ENCODE peak calls at places on chromosomes 13 and 19, in nine cellular contexts. One of them, this sample, is unnamed.
A peak's percentile ranks its signal among the peaks of the same experiment; 100 is the strongest.

GRCh38 chr19:10295305-10295846 is 5.6 kb downstream of the ICAM5 start:
- DNase-seq in glutamatergic neuron: peak; percentile 39
- DNase-seq in erythroblast: peak; percentile 76
- DNase-seq in cardiac fibroblast: no peak
- DNase-seq in RWPE1: no peak
- DNase-seq in NCI-H2029 treated with DMSO at 0.1 percent for 48 hours: no peak
- DNase-seq in NCI-H1417: no peak
- DNase-seq in stimulated activated CD4-positive, alpha-beta T cell treated with anti-CD3 and anti-CD28 coated beads, TNF-alpha, amount 100 ng/mL, for 4 hours: peak; percentile 30
- DNase-seq in retina: peak; percentile 46
- DNase-seq in this sample: no peak

GRCh38 chr19:46614114-46614701 is 10.7 kb downstream of the PTGIR start:
- DNase-seq in retina: peak; percentile 90
- DNase-seq in NCI-H2029 treated with DMSO at 0.1 percent for 48 hours: peak; percentile 40
- DNase-seq in glutamatergic neuron: peak; percentile 92
- DNase-seq in erythroblast: peak; percentile 67
- DNase-seq in NCI-H1417: peak; percentile 78
- DNase-seq in RWPE1: peak; percentile 82
- DNase-seq in cardiac fibroblast: peak; percentile 84
- DNase-seq in stimulated activated CD4-positive, alpha-beta T cell treated with anti-CD3 and anti-CD28 coated beads, TNF-alpha, amount 100 ng/mL, for 4 hours: peak; percentile 72
- DNase-seq in this sample: peak; percentile 68

GRCh38 chr13:45773944-45774343 is 71.8 kb downstream of the CBY2 start:
- DNase-seq in erythroblast: no peak
- DNase-seq in cardiac fibroblast: no peak
- DNase-seq in stimulated activated CD4-positive, alpha-beta T cell treated with anti-CD3 and anti-CD28 coated beads, TNF-alpha, amount 100 ng/mL, for 4 hours: no peak
- DNase-seq in NCI-H2029 treated with DMSO at 0.1 percent for 48 hours: no peak
- DNase-seq in RWPE1: no peak
- DNase-seq in NCI-H1417: no peak
- DNase-seq in glutamatergic neuron: no peak
- DNase-seq in retina: no peak
- DNase-seq in this sample: no peak

GRCh38 chr13:26882731-26883130 is 122.1 kb upstream of the GPR12 start:
- DNase-seq in glutamatergic neuron: no peak
- DNase-seq in retina: no peak
- DNase-seq in NCI-H2029 treated with DMSO at 0.1 percent for 48 hours: no peak
- DNase-seq in erythroblast: no peak
- DNase-seq in stimulated activated CD4-positive, alpha-beta T cell treated with anti-CD3 and anti-CD28 coated beads, TNF-alpha, amount 100 ng/mL, for 4 hours: no peak
- DNase-seq in NCI-H1417: no peak
- DNase-seq in RWPE1: no peak
- DNase-seq in cardiac fibroblast: no peak
- DNase-seq in this sample: no peak

GRCh38 chr13:65378943-65379519 is 1851.1 kb downstream of the PCDH9 start:
- DNase-seq in cardiac fibroblast: peak; percentile 11
- DNase-seq in RWPE1: peak; percentile 1
- DNase-seq in glutamatergic neuron: no peak
- DNase-seq in NCI-H1417: peak; percentile 45
- DNase-seq in erythroblast: peak; percentile 2
- DNase-seq in retina: no peak
- DNase-seq in NCI-H2029 treated with DMSO at 0.1 percent for 48 hours: no peak
- DNase-seq in stimulated activated CD4-positive, alpha-beta T cell treated with anti-CD3 and anti-CD28 coated beads, TNF-alpha, amount 100 ng/mL, for 4 hours: no peak
- DNase-seq in this sample: no peak

GRCh38 chr13:31922724-31923123 is 108.8 kb upstream of the FRY start:
- DNase-seq in stimulated activated CD4-positive, alpha-beta T cell treated with anti-CD3 and anti-CD28 coated beads, TNF-alpha, amount 100 ng/mL, for 4 hours: no peak
- DNase-seq in cardiac fibroblast: no peak
- DNase-seq in retina: no peak
- DNase-seq in RWPE1: no peak
- DNase-seq in erythroblast: no peak
- DNase-seq in NCI-H2029 treated with DMSO at 0.1 percent for 48 hours: no peak
- DNase-seq in NCI-H1417: no peak
- DNase-seq in glutamatergic neuron: no peak
- DNase-seq in this sample: no peak

GRCh38 chr13:47409778-47410177 is 512.9 kb upstream of the HTR2A start:
- DNase-seq in stimulated activated CD4-positive, alpha-beta T cell treated with anti-CD3 and anti-CD28 coated beads, TNF-alpha, amount 100 ng/mL, for 4 hours: no peak
- DNase-seq in NCI-H1417: no peak
- DNase-seq in cardiac fibroblast: no peak
- DNase-seq in NCI-H2029 treated with DMSO at 0.1 percent for 48 hours: no peak
- DNase-seq in RWPE1: no peak
- DNase-seq in erythroblast: no peak
- DNase-seq in glutamatergic neuron: no peak
- DNase-seq in retina: no peak
- DNase-seq in this sample: no peak

GRCh38 chr19:12047868-12048267 is 4.9 kb downstream of the ZNF878 start:
- DNase-seq in glutamatergic neuron: no peak
- DNase-seq in cardiac fibroblast: no peak
- DNase-seq in NCI-H1417: no peak
- DNase-seq in retina: no peak
- DNase-seq in stimulated activated CD4-positive, alpha-beta T cell treated with anti-CD3 and anti-CD28 coated beads, TNF-alpha, amount 100 ng/mL, for 4 hours: no peak
- DNase-seq in RWPE1: no peak
- DNase-seq in erythroblast: no peak
- DNase-seq in NCI-H2029 treated with DMSO at 0.1 percent for 48 hours: no peak
- DNase-seq in this sample: no peak

This sample was measured in activated T-helper 1 cell treated with anti-CD3 and anti-CD28 coated beads, Interleukin-2, amount 50 U/mL, for 16 hours.